ENCODE peak calls at places on chromosomes 16 and 17, in six cellular contexts. W is cardiac fibroblast, F is lower leg skin, Z is ovary, G is neural crest cell, C is osteocyte. L is an unnamed sample.
A peak's percentile ranks its signal among the peaks of the same experiment; 100 is the strongest.

GRCh38 chr17:17609121-17609520 is 17.6 kb upstream of the PEMT start:
- DNase-seq in W (no peak), F (no peak), Z (no peak), G (no peak), C (no peak), L (no peak)

GRCh38 chr17:57247261-57247660 is 9.1 kb upstream of the MSI2 start:
- DNase-seq in W (no peak), F (no peak), Z (no peak), G (no peak), C (no peak), L (no peak)

GRCh38 chr16:29745126-29745852 is 501 bp downstream of the C16orf54 start:
- DNase-seq in W (no peak), F (no peak), Z (no peak), G (no peak), C (no peak), L (no peak)

GRCh38 chr16:28317040-28317880 is 24.9 kb downstream of the SBK1 start:
- DNase-seq in W (peak; percentile 49), F (no peak), Z (peak; percentile 41), G (peak; percentile 73), C (no peak), L (no peak)

GRCh38 chr17:44914148-44914547 is 1.2 kb downstream of the GFAP start:
- DNase-seq in W (no peak), F (no peak), Z (no peak), G (no peak), C (no peak), L (no peak)

GRCh38 chr16:49457196-49457595 is 83.6 kb downstream of the C16orf78 start:
- DNase-seq in W (no peak), F (no peak), Z (no peak), G (no peak), C (peak; percentile 77), L (peak; percentile 47)

GRCh38 chr16:10688291-10688690 is 6.4 kb downstream of the TEKT5 start:
- DNase-seq in W (no peak), F (no peak), Z (no peak), G (no peak), C (no peak), L (no peak)

GRCh38 chr16:56574625-56575024 is 9.8 kb downstream of the MT4 start:
- DNase-seq in W (no peak), F (no peak), Z (no peak), G (no peak), C (no peak), L (no peak)

GRCh38 chr16:15672514-15673167 is 22.6 kb downstream of the NDE1 start:
- DNase-seq in W (peak; percentile 99), F (peak; percentile 97), Z (peak; percentile 73), G (peak; percentile 35), C (peak; percentile 86), L (no peak)

GRCh38 chr17:77503293-77503655 is 362.5 kb downstream of the SEC14L1 start:
- DNase-seq in W (no peak), F (no peak), Z (no peak), G (no peak), C (no peak), L (no peak)